ENCODE peak calls at places on chromosome 5, in five cellular contexts. One of them, this sample, is unnamed.
A peak's percentile ranks its signal among the peaks of the same experiment; 100 is the strongest.

GRCh38 chr5:132828846-132829494 is 1.5 kb downstream of the SHROOM1 start:
- DNase-seq in mesenchymal stem cell: no peak
- DNase-seq in mesendoderm: no peak
- DNase-seq in HCT116: no peak
- DNase-seq in CD4-positive, alpha-beta memory T cell: no peak
- DNase-seq in this sample: no peak

GRCh38 chr5:6823996-6824395 is 110.8 kb downstream of the TENT4A start:
- DNase-seq in mesenchymal stem cell: no peak
- DNase-seq in mesendoderm: no peak
- DNase-seq in HCT116: no peak
- DNase-seq in CD4-positive, alpha-beta memory T cell: no peak
- DNase-seq in this sample: no peak

GRCh38 chr5:56938858-56939257 is 13.1 kb downstream of the MIER3 start:
- DNase-seq in mesenchymal stem cell: no peak
- DNase-seq in mesendoderm: no peak
- DNase-seq in HCT116: no peak
- DNase-seq in CD4-positive, alpha-beta memory T cell: no peak
- DNase-seq in this sample: no peak

GRCh38 chr5:174139623-174140022 is 94.1 kb downstream of the NSG2 start:
- DNase-seq in mesenchymal stem cell: no peak
- DNase-seq in mesendoderm: no peak
- DNase-seq in HCT116: no peak
- DNase-seq in CD4-positive, alpha-beta memory T cell: no peak
- DNase-seq in this sample: no peak

GRCh38 chr5:93088997-93089396 is 492.0 kb downstream of the NR2F1-AS1 start:
- DNase-seq in mesenchymal stem cell: no peak
- DNase-seq in mesendoderm: no peak
- DNase-seq in HCT116: no peak
- DNase-seq in CD4-positive, alpha-beta memory T cell: no peak
- DNase-seq in this sample: no peak

GRCh38 chr5:67677422-67677970 is 480.9 kb upstream of the CD180 start:
- DNase-seq in mesenchymal stem cell: no peak
- DNase-seq in mesendoderm: peak; percentile 7
- DNase-seq in HCT116: no peak
- DNase-seq in CD4-positive, alpha-beta memory T cell: no peak
- DNase-seq in this sample: no peak

GRCh38 chr5:93874491-93874890 is 133.1 kb upstream of the POU5F2 start:
- DNase-seq in mesenchymal stem cell: no peak
- DNase-seq in mesendoderm: no peak
- DNase-seq in HCT116: no peak
- DNase-seq in CD4-positive, alpha-beta memory T cell: no peak
- DNase-seq in this sample: no peak

GRCh38 chr5:151696470-151697061 is 9.9 kb upstream of the SPARC start:
- DNase-seq in mesenchymal stem cell: peak; percentile 99
- DNase-seq in mesendoderm: peak; percentile 77
- DNase-seq in HCT116: no peak
- DNase-seq in CD4-positive, alpha-beta memory T cell: no peak
- DNase-seq in this sample: no peak

GRCh38 chr5:131634666-131634995 is 398 bp downstream of the RAPGEF6 start:
- DNase-seq in mesenchymal stem cell: peak; percentile 77
- DNase-seq in mesendoderm: peak; percentile 90
- DNase-seq in HCT116: peak; percentile 27
- DNase-seq in CD4-positive, alpha-beta memory T cell: peak; percentile 83
- DNase-seq in this sample: peak; percentile 49

GRCh38 chr5:27590503-27590902 is 552.1 kb upstream of the CDH9 start:
- DNase-seq in mesenchymal stem cell: no peak
- DNase-seq in mesendoderm: no peak
- DNase-seq in HCT116: no peak
- DNase-seq in CD4-positive, alpha-beta memory T cell: no peak
- DNase-seq in this sample: no peak

GRCh38 chr5:108238936-108239887 is 142.7 kb downstream of the FBXL17 start:
- DNase-seq in mesenchymal stem cell: no peak
- DNase-seq in mesendoderm: peak; percentile 39
- DNase-seq in HCT116: peak; percentile 26
- DNase-seq in CD4-positive, alpha-beta memory T cell: no peak
- DNase-seq in this sample: no peak

GRCh38 chr5:61673007-61673735 is 341.1 kb downstream of the ZSWIM6 start:
- DNase-seq in mesenchymal stem cell: peak; percentile 7
- DNase-seq in mesendoderm: peak; percentile 33
- DNase-seq in HCT116: peak; percentile 12
- DNase-seq in CD4-positive, alpha-beta memory T cell: no peak
- DNase-seq in this sample: no peak

GRCh38 chr5:135217669-135218485 is 181.2 kb downstream of the MACROH2A1 start:
- DNase-seq in mesenchymal stem cell: no peak
- DNase-seq in mesendoderm: peak; percentile 21
- DNase-seq in HCT116: no peak
- DNase-seq in CD4-positive, alpha-beta memory T cell: no peak
- DNase-seq in this sample: no peak

GRCh38 chr5:42547146-42547545 is 123.9 kb downstream of the GHR start:
- DNase-seq in mesenchymal stem cell: peak; percentile 95
- DNase-seq in mesendoderm: no peak
- DNase-seq in HCT116: no peak
- DNase-seq in CD4-positive, alpha-beta memory T cell: no peak
- DNase-seq in this sample: no peak

GRCh38 chr5:154523704-154524103 is 45.7 kb upstream of the HAND1 start:
- DNase-seq in mesenchymal stem cell: peak; percentile 54
- DNase-seq in mesendoderm: peak; percentile 85
- DNase-seq in HCT116: no peak
- DNase-seq in CD4-positive, alpha-beta memory T cell: no peak
- DNase-seq in this sample: no peak

GRCh38 chr5:136080483-136081180 is 51.8 kb downstream of the TGFBI start:
- DNase-seq in mesenchymal stem cell: peak; percentile 90
- DNase-seq in mesendoderm: peak; percentile 91
- DNase-seq in HCT116: peak; percentile 63
- DNase-seq in CD4-positive, alpha-beta memory T cell: peak; percentile 70
- DNase-seq in this sample: peak; percentile 41

GRCh38 chr5:93578179-93578812 is 2.7 kb downstream of the NR2F1-AS1 start:
- DNase-seq in mesenchymal stem cell: peak; percentile 63
- DNase-seq in mesendoderm: no peak
- DNase-seq in HCT116: no peak
- DNase-seq in CD4-positive, alpha-beta memory T cell: no peak
- DNase-seq in this sample: no peak

GRCh38 chr5:172913117-172913850 is 45.9 kb upstream of the RPL26L1 start:
- DNase-seq in mesenchymal stem cell: no peak
- DNase-seq in mesendoderm: no peak
- DNase-seq in HCT116: no peak
- DNase-seq in CD4-positive, alpha-beta memory T cell: no peak
- DNase-seq in this sample: no peak

GRCh38 chr5:140017397-140018095 is 25.6 kb downstream of the NRG2 start:
- DNase-seq in mesenchymal stem cell: no peak
- DNase-seq in mesendoderm: no peak
- DNase-seq in HCT116: no peak
- DNase-seq in CD4-positive, alpha-beta memory T cell: no peak
- DNase-seq in this sample: no peak

GRCh38 chr5:132302413-132302812 is 8.2 kb downstream of the SLC22A4 start:
- DNase-seq in mesenchymal stem cell: no peak
- DNase-seq in mesendoderm: no peak
- DNase-seq in HCT116: no peak
- DNase-seq in CD4-positive, alpha-beta memory T cell: no peak
- DNase-seq in this sample: no peak

GRCh38 chr5:82307431-82307830 is 29.3 kb upstream of the RPS23 start:
- DNase-seq in mesenchymal stem cell: peak; percentile 7
- DNase-seq in mesendoderm: peak; percentile 48
- DNase-seq in HCT116: no peak
- DNase-seq in CD4-positive, alpha-beta memory T cell: no peak
- DNase-seq in this sample: no peak

GRCh38 chr5:172849636-172850453 is 15.8 kb downstream of the ERGIC1 start:
- DNase-seq in mesenchymal stem cell: no peak
- DNase-seq in mesendoderm: no peak
- DNase-seq in HCT116: no peak
- DNase-seq in CD4-positive, alpha-beta memory T cell: no peak
- DNase-seq in this sample: no peak

GRCh38 chr5:76341935-76342334 is 61.1 kb upstream of the IQGAP2 start:
- DNase-seq in mesenchymal stem cell: no peak
- DNase-seq in mesendoderm: no peak
- DNase-seq in HCT116: no peak
- DNase-seq in CD4-positive, alpha-beta memory T cell: no peak
- DNase-seq in this sample: no peak

GRCh38 chr5:56763711-56764466 is 51.5 kb upstream of the MAP3K1 start:
- DNase-seq in mesenchymal stem cell: peak; percentile 89
- DNase-seq in mesendoderm: peak; percentile 74
- DNase-seq in HCT116: no peak
- DNase-seq in CD4-positive, alpha-beta memory T cell: no peak
- DNase-seq in this sample: no peak

GRCh38 chr5:131068893-131069643 is 96.0 kb downstream of the HINT1 start:
- DNase-seq in mesenchymal stem cell: no peak
- DNase-seq in mesendoderm: no peak
- DNase-seq in HCT116: no peak
- DNase-seq in CD4-positive, alpha-beta memory T cell: peak; percentile 71
- DNase-seq in this sample: peak; percentile 49

GRCh38 chr5:131082034-131082550 is 83.0 kb downstream of the HINT1 start:
- DNase-seq in mesenchymal stem cell: no peak
- DNase-seq in mesendoderm: no peak
- DNase-seq in HCT116: no peak
- DNase-seq in CD4-positive, alpha-beta memory T cell: no peak
- DNase-seq in this sample: no peak

GRCh38 chr5:14475013-14475412 is 106.6 kb upstream of the OTULINL start:
- DNase-seq in mesenchymal stem cell: no peak
- DNase-seq in mesendoderm: no peak
- DNase-seq in HCT116: no peak
- DNase-seq in CD4-positive, alpha-beta memory T cell: no peak
- DNase-seq in this sample: no peak

GRCh38 chr5:135497971-135498661 is 37.6 kb downstream of the NEUROG1 start:
- DNase-seq in mesenchymal stem cell: no peak
- DNase-seq in mesendoderm: no peak
- DNase-seq in HCT116: no peak
- DNase-seq in CD4-positive, alpha-beta memory T cell: no peak
- DNase-seq in this sample: no peak

GRCh38 chr5:180950291-180950949 is 38.2 kb upstream of the BTNL3 start:
- DNase-seq in mesenchymal stem cell: no peak
- DNase-seq in mesendoderm: no peak
- DNase-seq in HCT116: no peak
- DNase-seq in CD4-positive, alpha-beta memory T cell: no peak
- DNase-seq in this sample: no peak

GRCh38 chr5:96823900-96824351 is 16.2 kb upstream of the ERAP1 start:
- DNase-seq in mesenchymal stem cell: peak; percentile 86
- DNase-seq in mesendoderm: no peak
- DNase-seq in HCT116: no peak
- DNase-seq in CD4-positive, alpha-beta memory T cell: peak; percentile 35
- DNase-seq in this sample: no peak

GRCh38 chr5:96826071-96826470 is 18.3 kb upstream of the ERAP1 start:
- DNase-seq in mesenchymal stem cell: no peak
- DNase-seq in mesendoderm: no peak
- DNase-seq in HCT116: no peak
- DNase-seq in CD4-positive, alpha-beta memory T cell: no peak
- DNase-seq in this sample: no peak

GRCh38 chr5:96825243-96825642 is 17.5 kb upstream of the ERAP1 start:
- DNase-seq in mesenchymal stem cell: no peak
- DNase-seq in mesendoderm: no peak
- DNase-seq in HCT116: no peak
- DNase-seq in CD4-positive, alpha-beta memory T cell: no peak
- DNase-seq in this sample: no peak

GRCh38 chr5:96821260-96821916 is 13.6 kb upstream of the ERAP1 start:
- DNase-seq in mesenchymal stem cell: peak; percentile 18
- DNase-seq in mesendoderm: peak; percentile 64
- DNase-seq in HCT116: no peak
- DNase-seq in CD4-positive, alpha-beta memory T cell: no peak
- DNase-seq in this sample: no peak

GRCh38 chr5:96823060-96823459 is 15.3 kb upstream of the ERAP1 start:
- DNase-seq in mesenchymal stem cell: no peak
- DNase-seq in mesendoderm: no peak
- DNase-seq in HCT116: no peak
- DNase-seq in CD4-positive, alpha-beta memory T cell: peak; percentile 41
- DNase-seq in this sample: no peak
- H3K27ac ChIP-seq in mesenchymal stem cell: no peak overlapping the region
- H3K27ac ChIP-seq in mesendoderm: no peak overlapping the region
- H3K27ac ChIP-seq in HCT116: no peak overlapping the region
- H3K27ac ChIP-seq in CD4-positive, alpha-beta memory T cell: no peak overlapping the region
- H3K27ac ChIP-seq in this sample: no peak overlapping the region

GRCh38 chr5:138349842-138350635 is 2.4 kb upstream of the KDM3B start:
- DNase-seq in mesenchymal stem cell: no peak
- DNase-seq in mesendoderm: no peak
- DNase-seq in HCT116: no peak
- DNase-seq in CD4-positive, alpha-beta memory T cell: no peak
- DNase-seq in this sample: no peak
- H3K27ac ChIP-seq in mesenchymal stem cell: peak overlapping the region; percentile 19
- H3K27ac ChIP-seq in mesendoderm: no peak overlapping the region
- H3K27ac ChIP-seq in HCT116: no peak overlapping the region
- H3K27ac ChIP-seq in CD4-positive, alpha-beta memory T cell: no peak overlapping the region
- H3K27ac ChIP-seq in this sample: no peak overlapping the region

GRCh38 chr5:75052461-75053285 is at the start of gene GCNT4:
- DNase-seq in mesenchymal stem cell: peak; percentile 68
- DNase-seq in mesendoderm: peak; percentile 69
- DNase-seq in HCT116: no peak
- DNase-seq in CD4-positive, alpha-beta memory T cell: peak; percentile 49
- DNase-seq in this sample: peak; percentile 45

GRCh38 chr5:75051217-75051751 is 1.1 kb downstream of the GCNT4 start:
- DNase-seq in mesenchymal stem cell: no peak
- DNase-seq in mesendoderm: peak; percentile 32
- DNase-seq in HCT116: no peak
- DNase-seq in CD4-positive, alpha-beta memory T cell: peak; percentile 59
- DNase-seq in this sample: no peak

GRCh38 chr5:75055727-75056144 is 3.4 kb upstream of the GCNT4 start:
- DNase-seq in mesenchymal stem cell: peak; percentile 55
- DNase-seq in mesendoderm: peak; percentile 98
- DNase-seq in HCT116: no peak
- DNase-seq in CD4-positive, alpha-beta memory T cell: no peak
- DNase-seq in this sample: no peak

GRCh38 chr5:75053286-75054109 is 1.1 kb upstream of the GCNT4 start:
- DNase-seq in mesenchymal stem cell: peak; percentile 93
- DNase-seq in mesendoderm: peak; percentile 90
- DNase-seq in HCT116: no peak
- DNase-seq in CD4-positive, alpha-beta memory T cell: peak; percentile 73
- DNase-seq in this sample: peak; percentile 48

DNA sequence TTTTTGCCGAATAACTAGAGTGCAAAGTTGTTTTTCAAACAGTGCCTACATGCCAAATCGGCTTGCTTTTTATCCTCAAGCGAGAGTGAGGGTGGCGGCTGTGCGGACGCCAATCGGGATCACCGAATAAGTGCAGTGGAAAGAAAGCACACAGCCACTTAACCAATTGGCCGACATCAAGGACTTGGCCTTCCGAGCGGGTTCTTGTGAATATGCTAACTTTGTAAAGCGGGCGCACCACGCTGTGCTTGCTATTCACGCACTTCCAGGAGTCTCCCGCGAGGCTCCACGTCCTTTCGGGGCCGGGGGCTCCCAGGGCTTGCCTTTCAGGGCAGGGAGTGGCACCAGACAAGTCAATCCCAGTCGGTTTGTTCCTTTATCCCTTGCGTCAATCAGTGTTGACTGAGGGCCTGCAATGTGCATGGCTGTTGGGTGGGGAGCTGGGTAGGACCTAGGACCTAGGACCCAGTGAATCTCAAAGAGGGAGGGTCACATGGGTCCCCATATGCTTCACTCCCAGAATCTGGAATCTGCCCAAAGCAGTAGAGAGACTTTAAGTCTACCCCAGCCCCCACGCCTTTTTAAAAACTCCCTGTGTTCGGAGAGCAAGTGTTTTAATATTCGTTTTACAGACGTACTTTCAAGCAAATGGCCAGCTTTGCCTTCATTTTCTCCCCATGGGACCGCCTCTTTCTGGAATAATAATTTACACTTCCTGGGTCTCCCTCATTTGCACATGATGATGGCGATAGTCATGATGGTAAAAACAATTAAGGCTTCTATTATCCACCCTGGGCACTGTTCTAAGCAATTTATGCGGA is 2.0 kb upstream of the GCNT4 start:
- DNase-seq in mesenchymal stem cell: no peak
- DNase-seq in mesendoderm: peak; percentile 93
- DNase-seq in HCT116: no peak
- DNase-seq in CD4-positive, alpha-beta memory T cell: no peak
- DNase-seq in this sample: no peak
- H3K27ac ChIP-seq in mesenchymal stem cell: peak overlapping the region; percentile 90
- H3K27ac ChIP-seq in mesendoderm: peak overlapping the region; percentile 91
- H3K27ac ChIP-seq in HCT116: no peak overlapping the region
- H3K27ac ChIP-seq in CD4-positive, alpha-beta memory T cell: peak overlapping the region; percentile 67
- H3K27ac ChIP-seq in this sample: peak overlapping the region; percentile 89

GRCh38 chr5:178428341-178429155 is 161.6 kb downstream of the COL23A1 start:
- DNase-seq in mesenchymal stem cell: no peak
- DNase-seq in mesendoderm: no peak
- DNase-seq in HCT116: no peak
- DNase-seq in CD4-positive, alpha-beta memory T cell: no peak
- DNase-seq in this sample: no peak
- H3K27ac ChIP-seq in mesenchymal stem cell: no peak overlapping the region
- H3K27ac ChIP-seq in mesendoderm: no peak overlapping the region
- H3K27ac ChIP-seq in HCT116: no peak overlapping the region
- H3K27ac ChIP-seq in CD4-positive, alpha-beta memory T cell: no peak overlapping the region
- H3K27ac ChIP-seq in this sample: no peak overlapping the region

This sample was measured in CD4-positive, alpha-beta T cell.